ENCODE peak calls at places on chromosomes 16 and 17, in six cellular contexts. One of them, this sample, is unnamed.
A peak's percentile ranks its signal among the peaks of the same experiment; 100 is the strongest.

GRCh38 chr16:55656695-55657092 is 906 bp downstream of the SLC6A2 start:
- DNase-seq in epithelial cell of esophagus: peak; percentile 13
- DNase-seq in T-helper 2 cell: no peak
- DNase-seq in EL: no peak
- DNase-seq in ELR: no peak
- DNase-seq in left colon: no peak
- DNase-seq in this sample: no peak

GRCh38 chr16:14018848-14019247 is 52.3 kb upstream of the MRTFB start:
- DNase-seq in epithelial cell of esophagus: no peak
- DNase-seq in T-helper 2 cell: no peak
- DNase-seq in EL: no peak
- DNase-seq in ELR: no peak
- DNase-seq in left colon: no peak
- DNase-seq in this sample: no peak

GRCh38 chr17:9768381-9768934 is 22.9 kb downstream of the DHRS7C start:
- DNase-seq in epithelial cell of esophagus: peak; percentile 41
- DNase-seq in T-helper 2 cell: no peak
- DNase-seq in EL: peak; percentile 31
- DNase-seq in ELR: peak; percentile 44
- DNase-seq in left colon: no peak
- DNase-seq in this sample: no peak

GRCh38 chr16:80191928-80192327 is 348.9 kb upstream of the DYNLRB2 start:
- DNase-seq in epithelial cell of esophagus: no peak
- DNase-seq in T-helper 2 cell: no peak
- DNase-seq in EL: no peak
- DNase-seq in ELR: no peak
- DNase-seq in left colon: no peak
- DNase-seq in this sample: no peak

GRCh38 chr16:78437352-78437968 is 338.0 kb downstream of the WWOX start:
- DNase-seq in epithelial cell of esophagus: peak; percentile 35
- DNase-seq in T-helper 2 cell: no peak
- DNase-seq in EL: no peak
- DNase-seq in ELR: peak; percentile 15
- DNase-seq in left colon: no peak
- DNase-seq in this sample: no peak

GRCh38 chr16:22757202-22757601 is 56.8 kb upstream of the HS3ST2 start:
- DNase-seq in epithelial cell of esophagus: no peak
- DNase-seq in T-helper 2 cell: no peak
- DNase-seq in EL: no peak
- DNase-seq in ELR: no peak
- DNase-seq in left colon: no peak
- DNase-seq in this sample: no peak

GRCh38 chr16:2524339-2524938 is 4.3 kb downstream of the AMDHD2 start:
- DNase-seq in epithelial cell of esophagus: no peak
- DNase-seq in T-helper 2 cell: no peak
- DNase-seq in EL: no peak
- DNase-seq in ELR: no peak
- DNase-seq in left colon: no peak
- DNase-seq in this sample: peak; percentile 29

GRCh38 chr16:14489460-14489859 is 140.6 kb downstream of the PARN start:
- DNase-seq in epithelial cell of esophagus: no peak
- DNase-seq in T-helper 2 cell: no peak
- DNase-seq in EL: no peak
- DNase-seq in ELR: peak; percentile 47
- DNase-seq in left colon: no peak
- DNase-seq in this sample: peak; percentile 46

GRCh38 chr16:78142784-78143183 is 43.3 kb downstream of the WWOX start:
- DNase-seq in epithelial cell of esophagus: no peak
- DNase-seq in T-helper 2 cell: no peak
- DNase-seq in EL: no peak
- DNase-seq in ELR: no peak
- DNase-seq in left colon: no peak
- DNase-seq in this sample: no peak

GRCh38 chr16:57134982-57135381 is 42.6 kb downstream of the CPNE2 start:
- DNase-seq in epithelial cell of esophagus: peak; percentile 7
- DNase-seq in T-helper 2 cell: peak; percentile 62
- DNase-seq in EL: no peak
- DNase-seq in ELR: no peak
- DNase-seq in left colon: peak; percentile 87
- DNase-seq in this sample: no peak

GRCh38 chr17:75440738-75441448 is 15.5 kb upstream of the TMEM94 start:
- DNase-seq in epithelial cell of esophagus: no peak
- DNase-seq in T-helper 2 cell: no peak
- DNase-seq in EL: no peak
- DNase-seq in ELR: no peak
- DNase-seq in left colon: no peak
- DNase-seq in this sample: peak; percentile 45

GRCh38 chr17:50588391-50589111 is 28.0 kb downstream of the CACNA1G start:
- DNase-seq in epithelial cell of esophagus: no peak
- DNase-seq in T-helper 2 cell: no peak
- DNase-seq in EL: no peak
- DNase-seq in ELR: no peak
- DNase-seq in left colon: no peak
- DNase-seq in this sample: no peak

GRCh38 chr17:48052956-48053757 is 5.0 kb downstream of the NFE2L1 start:
- DNase-seq in epithelial cell of esophagus: no peak
- DNase-seq in T-helper 2 cell: no peak
- DNase-seq in EL: peak; percentile 42
- DNase-seq in ELR: peak; percentile 30
- DNase-seq in left colon: peak; percentile 63
- DNase-seq in this sample: no peak

GRCh38 chr17:9177212-9177611 is 155.9 kb downstream of the NTN1 start:
- DNase-seq in epithelial cell of esophagus: no peak
- DNase-seq in T-helper 2 cell: no peak
- DNase-seq in EL: no peak
- DNase-seq in ELR: no peak
- DNase-seq in left colon: no peak
- DNase-seq in this sample: no peak

GRCh38 chr16:57235128-57236092 is 9.6 kb upstream of the ARL2BP start:
- DNase-seq in epithelial cell of esophagus: peak; percentile 26
- DNase-seq in T-helper 2 cell: no peak
- DNase-seq in EL: peak; percentile 84
- DNase-seq in ELR: peak; percentile 95
- DNase-seq in left colon: no peak
- DNase-seq in this sample: no peak

GRCh38 chr17:44970136-44970737 is 2.1 kb upstream of the C1QL1 start:
- DNase-seq in epithelial cell of esophagus: no peak
- DNase-seq in T-helper 2 cell: no peak
- DNase-seq in EL: peak; percentile 44
- DNase-seq in ELR: peak; percentile 43
- DNase-seq in left colon: peak; percentile 46
- DNase-seq in this sample: no peak

GRCh38 chr17:66580601-66581385 is 254.1 kb upstream of the CACNG5 start:
- DNase-seq in epithelial cell of esophagus: no peak
- DNase-seq in T-helper 2 cell: no peak
- DNase-seq in EL: peak; percentile 47
- DNase-seq in ELR: peak; percentile 37
- DNase-seq in left colon: no peak
- DNase-seq in this sample: no peak

GRCh38 chr17:56593741-56594527 is 435 bp downstream of the NOG start:
- DNase-seq in epithelial cell of esophagus: peak; percentile 73
- DNase-seq in T-helper 2 cell: peak; percentile 6
- DNase-seq in EL: peak; percentile 83
- DNase-seq in ELR: peak; percentile 86
- DNase-seq in left colon: no peak
- DNase-seq in this sample: peak; percentile 48

GRCh38 chr17:33370384-33370783 is 77.3 kb upstream of the ASIC2 start:
- DNase-seq in epithelial cell of esophagus: no peak
- DNase-seq in T-helper 2 cell: no peak
- DNase-seq in EL: no peak
- DNase-seq in ELR: no peak
- DNase-seq in left colon: no peak
- DNase-seq in this sample: no peak

GRCh38 chr17:6589266-6589946 is 33.1 kb upstream of the PITPNM3 start:
- DNase-seq in epithelial cell of esophagus: no peak
- DNase-seq in T-helper 2 cell: no peak
- DNase-seq in EL: peak; percentile 45
- DNase-seq in ELR: no peak
- DNase-seq in left colon: no peak
- DNase-seq in this sample: peak; percentile 59

GRCh38 chr17:28318759-28319660 is at the start of gene TMEM97:
- DNase-seq in epithelial cell of esophagus: peak; percentile 98
- DNase-seq in T-helper 2 cell: peak; percentile 93
- DNase-seq in EL: peak; percentile 98
- DNase-seq in ELR: peak; percentile 98
- DNase-seq in left colon: peak; percentile 97
- DNase-seq in this sample: peak; percentile 98

GRCh38 chr17:278055-279028 is 74.3 kb downstream of the RPH3AL start:
- DNase-seq in epithelial cell of esophagus: no peak
- DNase-seq in T-helper 2 cell: no peak
- DNase-seq in EL: no peak
- DNase-seq in ELR: no peak
- DNase-seq in left colon: no peak
- DNase-seq in this sample: no peak

GRCh38 chr17:28478940-28479615 is 5.6 kb downstream of the SLC13A2 start:
- DNase-seq in epithelial cell of esophagus: peak; percentile 51
- DNase-seq in T-helper 2 cell: no peak
- DNase-seq in EL: no peak
- DNase-seq in ELR: no peak
- DNase-seq in left colon: no peak
- DNase-seq in this sample: no peak

GRCh38 chr16:19980866-19981265 is 92.8 kb downstream of the GPR139 start:
- DNase-seq in epithelial cell of esophagus: no peak
- DNase-seq in T-helper 2 cell: no peak
- DNase-seq in EL: peak; percentile 2
- DNase-seq in ELR: peak; percentile 10
- DNase-seq in left colon: no peak
- DNase-seq in this sample: peak; percentile 11

GRCh38 chr17:3828151-3828851 is 17.7 kb downstream of the NCBP3 start:
- DNase-seq in epithelial cell of esophagus: no peak
- DNase-seq in T-helper 2 cell: no peak
- DNase-seq in EL: no peak
- DNase-seq in ELR: no peak
- DNase-seq in left colon: peak; percentile 53
- DNase-seq in this sample: no peak

GRCh38 chr17:49557204-49558024 is 18.3 kb upstream of the NXPH3 start:
- DNase-seq in epithelial cell of esophagus: peak; percentile 73
- DNase-seq in T-helper 2 cell: no peak
- DNase-seq in EL: peak; percentile 53
- DNase-seq in ELR: peak; percentile 80
- DNase-seq in left colon: no peak
- DNase-seq in this sample: peak; percentile 53